ENCODE peak calls at places on chromosomes 3 and 15, in eight cellular contexts. One of them, this sample, is unnamed.

GRCh38 chr3:56612146-56612545 is 55.2 kb downstream of the CCDC66 start:
- DNase-seq in GM13976: no peak
- DNase-seq in HFFc6: no peak
- DNase-seq in GM12865: no peak
- DNase-seq in HCT116: no peak
- DNase-seq in CD8-positive, alpha-beta T cell: no peak
- DNase-seq in IMR-90: no peak
- DNase-seq in GM06990: no peak
- DNase-seq in this sample: no peak

GRCh38 chr3:30042274-30042859 is 564.0 kb upstream of the TGFBR2 start:
- DNase-seq in GM06990: no peak
- DNase-seq in CD8-positive, alpha-beta T cell: peak
- DNase-seq in GM13976: peak
- DNase-seq in GM12865: peak
- DNase-seq in IMR-90: peak
- DNase-seq in HFFc6: peak
- DNase-seq in HCT116: peak
- DNase-seq in this sample: peak

GRCh38 chr3:27079427-27080105 is 289.6 kb downstream of the NEK10 start:
- DNase-seq in IMR-90: no peak
- DNase-seq in HCT116: no peak
- DNase-seq in HFFc6: no peak
- DNase-seq in CD8-positive, alpha-beta T cell: no peak
- DNase-seq in GM06990: no peak
- DNase-seq in GM13976: no peak
- DNase-seq in GM12865: no peak
- DNase-seq in this sample: no peak

GRCh38 chr3:54342676-54343075 is 220.3 kb downstream of the CACNA2D3 start:
- DNase-seq in GM06990: no peak
- DNase-seq in IMR-90: no peak
- DNase-seq in CD8-positive, alpha-beta T cell: no peak
- DNase-seq in GM13976: no peak
- DNase-seq in HCT116: no peak
- DNase-seq in GM12865: no peak
- DNase-seq in HFFc6: no peak
- DNase-seq in this sample: no peak

GRCh38 chr3:126208618-126209256 is 28.4 kb upstream of the ALDH1L1 start:
- DNase-seq in HCT116: peak
- DNase-seq in IMR-90: peak
- DNase-seq in CD8-positive, alpha-beta T cell: no peak
- DNase-seq in GM12865: no peak
- DNase-seq in GM13976: no peak
- DNase-seq in HFFc6: peak
- DNase-seq in GM06990: no peak
- DNase-seq in this sample: peak

GRCh38 chr3:43369404-43370345 is 83.3 kb downstream of the SNRK start:
- DNase-seq in GM13976: peak
- DNase-seq in HCT116: no peak
- DNase-seq in IMR-90: no peak
- DNase-seq in HFFc6: no peak
- DNase-seq in GM12865: no peak
- DNase-seq in GM06990: no peak
- DNase-seq in CD8-positive, alpha-beta T cell: no peak
- DNase-seq in this sample: no peak

GRCh38 chr3:140931-141330 is 55.6 kb upstream of the CHL1 start:
- DNase-seq in HFFc6: no peak
- DNase-seq in GM13976: no peak
- DNase-seq in GM12865: no peak
- DNase-seq in IMR-90: no peak
- DNase-seq in CD8-positive, alpha-beta T cell: no peak
- DNase-seq in GM06990: no peak
- DNase-seq in HCT116: no peak
- DNase-seq in this sample: no peak

GRCh38 chr3:47664519-47664918 is 85.9 kb upstream of the CSPG5 start:
- DNase-seq in HCT116: peak
- DNase-seq in GM06990: no peak
- DNase-seq in IMR-90: no peak
- DNase-seq in GM13976: no peak
- DNase-seq in CD8-positive, alpha-beta T cell: no peak
- DNase-seq in GM12865: peak
- DNase-seq in HFFc6: peak
- DNase-seq in this sample: no peak

GRCh38 chr3:99407257-99407656 is 231.1 kb upstream of the COL8A1 start:
- DNase-seq in GM13976: no peak
- DNase-seq in HCT116: no peak
- DNase-seq in HFFc6: no peak
- DNase-seq in IMR-90: peak
- DNase-seq in GM12865: peak
- DNase-seq in GM06990: no peak
- DNase-seq in CD8-positive, alpha-beta T cell: no peak
- DNase-seq in this sample: no peak

GRCh38 chr3:99972380-99973104 is 141.8 kb downstream of the FILIP1L start:
- DNase-seq in GM12865: no peak
- DNase-seq in GM06990: no peak
- DNase-seq in HCT116: no peak
- DNase-seq in GM13976: no peak
- DNase-seq in IMR-90: peak
- DNase-seq in HFFc6: no peak
- DNase-seq in CD8-positive, alpha-beta T cell: no peak
- DNase-seq in this sample: no peak

GRCh38 chr15:63107895-63108546 is 13.6 kb upstream of the LACTB start:
- DNase-seq in GM12865: no peak
- DNase-seq in CD8-positive, alpha-beta T cell: no peak
- DNase-seq in IMR-90: peak
- DNase-seq in HCT116: no peak
- DNase-seq in GM13976: no peak
- DNase-seq in GM06990: no peak
- DNase-seq in HFFc6: peak
- DNase-seq in this sample: peak

GRCh38 chr3:43503067-43503728 is 118.6 kb downstream of the ANO10 start:
- DNase-seq in GM13976: peak
- DNase-seq in GM06990: no peak
- DNase-seq in HCT116: peak
- DNase-seq in IMR-90: peak
- DNase-seq in HFFc6: peak
- DNase-seq in CD8-positive, alpha-beta T cell: no peak
- DNase-seq in GM12865: peak
- DNase-seq in this sample: no peak

GRCh38 chr15:34853001-34853758 is 57.8 kb upstream of the ACTC1 start:
- DNase-seq in CD8-positive, alpha-beta T cell: no peak
- DNase-seq in GM13976: no peak
- DNase-seq in GM06990: no peak
- DNase-seq in HCT116: no peak
- DNase-seq in HFFc6: no peak
- DNase-seq in GM12865: no peak
- DNase-seq in IMR-90: peak
- DNase-seq in this sample: no peak

GRCh38 chr3:131972550-131972949 is 62.3 kb downstream of the CPNE4 start:
- DNase-seq in GM13976: no peak
- DNase-seq in GM12865: no peak
- DNase-seq in CD8-positive, alpha-beta T cell: no peak
- DNase-seq in IMR-90: no peak
- DNase-seq in HFFc6: no peak
- DNase-seq in HCT116: no peak
- DNase-seq in GM06990: no peak
- DNase-seq in this sample: no peak

GRCh38 chr3:13040381-13041074 is 32.7 kb downstream of the IQSEC1 start:
- DNase-seq in GM13976: peak
- DNase-seq in HCT116: no peak
- DNase-seq in HFFc6: no peak
- DNase-seq in IMR-90: no peak
- DNase-seq in GM06990: peak
- DNase-seq in GM12865: peak
- DNase-seq in CD8-positive, alpha-beta T cell: peak
- DNase-seq in this sample: no peak

GRCh38 chr3:70999730-71000129 is 583.8 kb downstream of the FOXP1 start:
- DNase-seq in HFFc6: peak
- DNase-seq in IMR-90: peak
- DNase-seq in CD8-positive, alpha-beta T cell: no peak
- DNase-seq in GM13976: no peak
- DNase-seq in HCT116: no peak
- DNase-seq in GM12865: no peak
- DNase-seq in GM06990: no peak
- DNase-seq in this sample: no peak

GRCh38 chr3:48598323-48599076 is 3.4 kb upstream of the COL7A1 start:
- DNase-seq in GM06990: no peak
- DNase-seq in IMR-90: peak
- DNase-seq in GM13976: no peak
- DNase-seq in GM12865: no peak
- DNase-seq in HCT116: no peak
- DNase-seq in HFFc6: peak
- DNase-seq in CD8-positive, alpha-beta T cell: no peak
- DNase-seq in this sample: no peak

DNA sequence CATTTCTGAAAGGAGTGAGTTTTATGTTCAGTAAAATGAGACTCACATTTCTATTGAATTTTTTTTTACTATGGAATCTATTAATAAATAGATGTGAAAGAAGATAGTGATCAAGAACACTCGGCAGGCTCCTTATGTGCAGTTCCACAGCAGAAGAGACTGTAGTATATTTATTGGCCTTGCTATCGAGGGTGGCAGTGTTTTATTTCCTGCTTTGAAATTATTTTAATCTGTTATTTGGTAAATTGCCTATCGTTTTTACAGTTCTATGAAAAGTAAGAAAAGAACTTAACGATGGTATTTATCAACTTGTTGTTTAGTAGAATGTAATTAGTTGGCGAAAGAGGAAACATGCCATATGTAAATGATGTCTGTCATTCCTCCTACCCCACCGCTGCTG is 238.3 kb downstream of the NLGN1 start:
- DNase-seq in GM06990: no peak
- DNase-seq in IMR-90: no peak
- DNase-seq in CD8-positive, alpha-beta T cell: no peak
- DNase-seq in GM12865: no peak
- DNase-seq in GM13976: no peak
- DNase-seq in HCT116: no peak
- DNase-seq in HFFc6: no peak
- DNase-seq in this sample: no peak
- TF ChIP-seq CTCF in GM06990: no peak
- TF ChIP-seq CTCF in IMR-90: no peak
- TF ChIP-seq CTCF in CD8-positive, alpha-beta T cell: no peak
- TF ChIP-seq CTCF in GM12865: no peak
- TF ChIP-seq CTCF in GM13976: no peak
- TF ChIP-seq CTCF in HCT116: no peak
- TF ChIP-seq CTCF in HFFc6: no peak
- TF ChIP-seq CTCF in this sample: no peak

DNA sequence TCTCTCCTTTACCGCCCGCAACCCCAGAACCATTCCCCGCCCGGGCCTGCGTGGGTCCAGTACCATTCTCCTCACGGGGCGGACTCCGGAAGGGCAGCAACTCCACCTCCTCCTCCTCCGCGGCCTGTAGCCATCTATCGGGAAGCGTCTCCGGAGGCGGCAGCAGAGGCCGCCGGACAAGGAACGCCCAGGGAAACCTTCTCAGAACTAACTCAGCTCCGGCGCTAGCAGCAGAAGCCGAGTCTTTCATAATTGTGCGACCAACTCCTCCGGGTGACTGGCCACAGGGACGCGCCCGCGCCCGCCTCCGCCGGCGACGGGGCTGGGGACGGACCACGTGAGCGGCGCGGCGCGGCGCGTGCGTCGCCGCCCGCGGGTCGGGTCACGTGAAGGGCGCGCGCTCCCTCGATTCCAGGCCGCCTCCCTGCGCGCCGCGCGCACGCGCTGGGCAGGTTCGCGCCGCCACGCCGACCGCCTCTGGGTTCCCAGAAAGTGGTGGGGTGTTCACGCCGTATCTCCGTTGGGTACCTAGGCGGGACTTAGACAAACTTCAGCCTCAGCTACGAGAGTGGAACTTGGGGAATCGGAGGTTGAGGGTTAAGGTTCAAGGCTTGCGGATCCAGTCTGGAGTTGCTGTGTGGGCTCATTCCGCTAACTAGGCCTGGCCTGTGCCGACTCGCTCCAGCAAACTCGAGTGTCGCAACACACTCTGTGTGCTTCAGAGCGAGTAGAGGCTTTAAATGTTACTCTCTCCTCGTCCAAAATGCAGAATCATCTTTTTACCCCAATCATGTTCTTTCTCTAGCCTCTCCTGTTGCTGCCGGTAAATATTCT is at the start of gene TRPM7:
- DNase-seq in GM12865: peak
- DNase-seq in CD8-positive, alpha-beta T cell: peak
- DNase-seq in HFFc6: peak
- DNase-seq in GM13976: peak
- DNase-seq in IMR-90: peak
- DNase-seq in HCT116: peak
- DNase-seq in GM06990: peak
- DNase-seq in this sample: peak
- TF ChIP-seq CTCF in GM12865: no peak
- TF ChIP-seq CTCF in CD8-positive, alpha-beta T cell: no peak
- TF ChIP-seq CTCF in HFFc6: no peak
- TF ChIP-seq CTCF in GM13976: no peak
- TF ChIP-seq CTCF in IMR-90: no peak
- TF ChIP-seq CTCF in HCT116: no peak
- TF ChIP-seq CTCF in GM06990: no peak
- TF ChIP-seq CTCF in this sample: no peak

GRCh38 chr3:196947136-196947859 is 5.0 kb upstream of the NCBP2 start:
- DNase-seq in GM06990: no peak
- DNase-seq in HCT116: no peak
- DNase-seq in GM12865: no peak
- DNase-seq in GM13976: no peak
- DNase-seq in HFFc6: no peak
- DNase-seq in CD8-positive, alpha-beta T cell: no peak
- DNase-seq in IMR-90: no peak
- DNase-seq in this sample: no peak
- TF ChIP-seq CTCF in GM06990: peak
- TF ChIP-seq CTCF in HCT116: peak
- TF ChIP-seq CTCF in GM12865: peak
- TF ChIP-seq CTCF in GM13976: no peak
- TF ChIP-seq CTCF in HFFc6: peak
- TF ChIP-seq CTCF in CD8-positive, alpha-beta T cell: no peak
- TF ChIP-seq CTCF in IMR-90: peak
- TF ChIP-seq CTCF in this sample: no peak

GRCh38 chr3:185457376-185457775 is 41.5 kb downstream of the TMEM41A start:
- DNase-seq in GM12865: no peak
- DNase-seq in CD8-positive, alpha-beta T cell: no peak
- DNase-seq in IMR-90: no peak
- DNase-seq in GM06990: no peak
- DNase-seq in HCT116: no peak
- DNase-seq in HFFc6: no peak
- DNase-seq in GM13976: no peak
- DNase-seq in this sample: no peak

GRCh38 chr3:185460283-185460682 is 38.6 kb downstream of the TMEM41A start:
- DNase-seq in HCT116: no peak
- DNase-seq in GM12865: no peak
- DNase-seq in GM06990: no peak
- DNase-seq in GM13976: no peak
- DNase-seq in CD8-positive, alpha-beta T cell: no peak
- DNase-seq in IMR-90: no peak
- DNase-seq in HFFc6: no peak
- DNase-seq in this sample: no peak

GRCh38 chr3:185465471-185465870 is 33.4 kb downstream of the TMEM41A start:
- DNase-seq in GM13976: no peak
- DNase-seq in HCT116: no peak
- DNase-seq in GM06990: no peak
- DNase-seq in HFFc6: no peak
- DNase-seq in GM12865: no peak
- DNase-seq in CD8-positive, alpha-beta T cell: no peak
- DNase-seq in IMR-90: no peak
- DNase-seq in this sample: no peak

GRCh38 chr3:185455860-185456259 is 43.0 kb downstream of the TMEM41A start:
- DNase-seq in HFFc6: no peak
- DNase-seq in IMR-90: no peak
- DNase-seq in GM06990: no peak
- DNase-seq in CD8-positive, alpha-beta T cell: no peak
- DNase-seq in GM12865: no peak
- DNase-seq in GM13976: no peak
- DNase-seq in HCT116: no peak
- DNase-seq in this sample: no peak

GRCh38 chr3:185460719-185461350 is 38.0 kb downstream of the TMEM41A start:
- DNase-seq in GM13976: peak
- DNase-seq in GM06990: no peak
- DNase-seq in HCT116: peak
- DNase-seq in CD8-positive, alpha-beta T cell: no peak
- DNase-seq in GM12865: peak
- DNase-seq in IMR-90: peak
- DNase-seq in HFFc6: peak
- DNase-seq in this sample: no peak
- TF ChIP-seq CTCF in GM13976: no peak
- TF ChIP-seq CTCF in GM06990: peak
- TF ChIP-seq CTCF in HCT116: peak
- TF ChIP-seq CTCF in CD8-positive, alpha-beta T cell: no peak
- TF ChIP-seq CTCF in GM12865: no peak
- TF ChIP-seq CTCF in IMR-90: peak
- TF ChIP-seq CTCF in HFFc6: peak
- TF ChIP-seq CTCF in this sample: no peak

This sample was measured in Calu3.